ENCODE peak calls at places on chromosomes 2 and 18, in seven cellular contexts. One of them, this sample, is unnamed.

GRCh38 chr2:138956116-138956515 is 175.9 kb upstream of the NXPH2 start:
- DNase-seq in IMR-90: no peak
- DNase-seq in breast epithelium: no peak
- DNase-seq in heart left ventricle: no peak
- DNase-seq in K562: no peak
- DNase-seq in upper lobe of left lung: no peak
- DNase-seq in ovary: no peak
- DNase-seq in this sample: no peak

GRCh38 chr2:21228041-21228895 is 104.5 kb downstream of the TDRD15 start:
- DNase-seq in IMR-90: no peak
- DNase-seq in breast epithelium: no peak
- DNase-seq in heart left ventricle: no peak
- DNase-seq in K562: peak; percentile 84
- DNase-seq in upper lobe of left lung: no peak
- DNase-seq in ovary: no peak
- DNase-seq in this sample: no peak

GRCh38 chr2:66433945-66434678 is 813 bp upstream of the MEIS1 start:
- DNase-seq in IMR-90: peak; percentile 76
- DNase-seq in breast epithelium: no peak
- DNase-seq in heart left ventricle: peak; percentile 58
- DNase-seq in K562: peak; percentile 42
- DNase-seq in upper lobe of left lung: no peak
- DNase-seq in ovary: peak; percentile 70
- DNase-seq in this sample: no peak

GRCh38 chr2:209162129-209162528 is 261.7 kb upstream of the MAP2 start:
- DNase-seq in IMR-90: no peak
- DNase-seq in breast epithelium: no peak
- DNase-seq in heart left ventricle: no peak
- DNase-seq in K562: no peak
- DNase-seq in upper lobe of left lung: no peak
- DNase-seq in ovary: no peak
- DNase-seq in this sample: no peak

GRCh38 chr18:78106946-78107345 is 857.3 kb downstream of the GALR1 start:
- DNase-seq in IMR-90: no peak
- DNase-seq in breast epithelium: no peak
- DNase-seq in heart left ventricle: no peak
- DNase-seq in K562: no peak
- DNase-seq in upper lobe of left lung: no peak
- DNase-seq in ovary: no peak
- DNase-seq in this sample: no peak

GRCh38 chr2:3626118-3626816 is 31.4 kb downstream of the COLEC11 start:
- DNase-seq in IMR-90: peak; percentile 74
- DNase-seq in breast epithelium: peak; percentile 22
- DNase-seq in heart left ventricle: peak; percentile 36
- DNase-seq in K562: no peak
- DNase-seq in upper lobe of left lung: peak; percentile 13
- DNase-seq in ovary: no peak
- DNase-seq in this sample: no peak

GRCh38 chr2:231701456-231702373 is 6.6 kb upstream of the PTMA start:
- DNase-seq in IMR-90: peak; percentile 57
- DNase-seq in breast epithelium: no peak
- DNase-seq in heart left ventricle: peak; percentile 66
- DNase-seq in K562: no peak
- DNase-seq in upper lobe of left lung: peak; percentile 95
- DNase-seq in ovary: peak; percentile 83
- DNase-seq in this sample: no peak

GRCh38 chr18:77230645-77231044 is 19.0 kb upstream of the GALR1 start:
- DNase-seq in IMR-90: no peak
- DNase-seq in breast epithelium: no peak
- DNase-seq in heart left ventricle: no peak
- DNase-seq in K562: no peak
- DNase-seq in upper lobe of left lung: no peak
- DNase-seq in ovary: no peak
- DNase-seq in this sample: no peak

GRCh38 chr18:44943201-44943881 is 262.7 kb downstream of the SETBP1 start:
- DNase-seq in IMR-90: no peak
- DNase-seq in breast epithelium: no peak
- DNase-seq in heart left ventricle: no peak
- DNase-seq in K562: no peak
- DNase-seq in upper lobe of left lung: no peak
- DNase-seq in ovary: no peak
- DNase-seq in this sample: no peak

GRCh38 chr2:4827836-4828235 is 864.3 kb upstream of the SOX11 start:
- DNase-seq in IMR-90: no peak
- DNase-seq in breast epithelium: no peak
- DNase-seq in heart left ventricle: no peak
- DNase-seq in K562: no peak
- DNase-seq in upper lobe of left lung: no peak
- DNase-seq in ovary: no peak
- DNase-seq in this sample: no peak

GRCh38 chr2:168997794-168998193 is 33.3 kb downstream of the ABCB11 start:
- DNase-seq in IMR-90: no peak
- DNase-seq in breast epithelium: no peak
- DNase-seq in heart left ventricle: no peak
- DNase-seq in K562: no peak
- DNase-seq in upper lobe of left lung: no peak
- DNase-seq in ovary: no peak
- DNase-seq in this sample: no peak

GRCh38 chr2:200702646-200703118 is 109.0 kb upstream of the BZW1 start:
- DNase-seq in IMR-90: no peak
- DNase-seq in breast epithelium: no peak
- DNase-seq in heart left ventricle: no peak
- DNase-seq in K562: no peak
- DNase-seq in upper lobe of left lung: no peak
- DNase-seq in ovary: no peak
- DNase-seq in this sample: no peak

DNA sequence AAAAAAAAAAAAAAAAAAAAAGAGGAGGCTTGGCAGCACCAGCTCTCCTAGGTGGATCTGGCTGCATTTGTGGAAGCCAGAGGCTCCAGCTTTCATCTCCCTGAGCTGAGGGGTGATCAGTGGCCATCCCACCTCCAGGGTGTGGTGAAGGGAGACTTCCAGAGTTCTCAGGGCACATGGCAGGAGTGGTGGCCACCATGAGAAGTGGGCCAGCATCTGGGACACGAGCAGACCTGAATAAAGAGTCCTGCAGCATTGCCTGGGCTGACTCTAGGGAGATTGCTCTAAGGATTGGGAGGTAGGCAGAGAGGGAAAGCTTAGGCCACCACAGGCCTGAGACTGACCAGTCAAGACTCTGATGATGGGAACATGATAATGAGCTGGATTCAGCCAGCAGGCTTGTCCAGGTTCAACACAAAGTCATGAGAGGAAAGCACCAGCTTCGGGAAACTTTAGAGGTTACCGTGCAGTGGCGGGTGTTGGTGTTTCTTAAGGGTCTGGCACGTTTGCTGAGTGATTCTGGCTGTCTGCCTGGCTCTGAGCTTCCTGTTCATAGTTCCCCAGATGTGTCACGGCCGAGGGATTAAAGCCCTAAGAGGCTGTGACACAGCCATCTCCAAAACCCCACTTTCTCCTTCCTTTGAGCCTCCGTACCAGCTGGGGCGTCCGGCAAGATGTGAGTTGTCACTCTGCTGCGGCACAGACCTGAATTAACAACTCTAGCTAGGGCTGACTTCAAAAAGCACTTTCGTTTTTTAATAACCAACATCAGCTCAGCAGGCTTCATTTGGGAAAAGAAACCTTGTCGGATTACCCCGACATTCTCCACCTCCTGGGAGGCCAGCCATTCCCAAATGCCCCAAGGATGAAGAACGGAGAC is 38.3 kb upstream of the IL1R1 start:
- DNase-seq in IMR-90: peak; percentile 94
- DNase-seq in breast epithelium: no peak
- DNase-seq in heart left ventricle: peak; percentile 72
- DNase-seq in K562: no peak
- DNase-seq in upper lobe of left lung: peak; percentile 79
- DNase-seq in ovary: peak; percentile 68
- DNase-seq in this sample: no peak
- H3K4me1 ChIP-seq in IMR-90: peaks cover 21% of the 10 kb centered on the region
- H3K4me1 ChIP-seq in breast epithelium: no peaks in the 10 kb centered on the region
- H3K4me1 ChIP-seq in heart left ventricle: peaks cover 10% of the 10 kb centered on the region
- H3K4me1 ChIP-seq in K562: no peaks in the 10 kb centered on the region
- H3K4me1 ChIP-seq in upper lobe of left lung: peaks cover 7% of the 10 kb centered on the region
- H3K4me1 ChIP-seq in ovary: peaks cover 12% of the 10 kb centered on the region
- H3K4me1 ChIP-seq in this sample: peaks cover 12% of the 10 kb centered on the region

GRCh38 chr18:79679552-79680099 is at the start of gene CTDP1:
- DNase-seq in IMR-90: peak; percentile 91
- DNase-seq in breast epithelium: peak; percentile 91
- DNase-seq in heart left ventricle: peak; percentile 94
- DNase-seq in K562: peak; percentile 70
- DNase-seq in upper lobe of left lung: peak; percentile 90
- DNase-seq in ovary: peak; percentile 90
- DNase-seq in this sample: peak; percentile 78

GRCh38 chr18:79678665-79679551 is 695 bp upstream of the CTDP1 start:
- DNase-seq in IMR-90: peak; percentile 99
- DNase-seq in breast epithelium: peak; percentile 99
- DNase-seq in heart left ventricle: peak; percentile 99
- DNase-seq in K562: peak; percentile 82
- DNase-seq in upper lobe of left lung: peak; percentile 100
- DNase-seq in ovary: peak; percentile 98
- DNase-seq in this sample: peak; percentile 97

GRCh38 chr18:79681484-79682387 is 2.1 kb downstream of the CTDP1 start:
- DNase-seq in IMR-90: no peak
- DNase-seq in breast epithelium: no peak
- DNase-seq in heart left ventricle: no peak
- DNase-seq in K562: no peak
- DNase-seq in upper lobe of left lung: peak; percentile 67
- DNase-seq in ovary: no peak
- DNase-seq in this sample: no peak

GRCh38 chr18:79680891-79681339 is 1.3 kb downstream of the CTDP1 start:
- DNase-seq in IMR-90: no peak
- DNase-seq in breast epithelium: no peak
- DNase-seq in heart left ventricle: no peak
- DNase-seq in K562: no peak
- DNase-seq in upper lobe of left lung: no peak
- DNase-seq in ovary: peak; percentile 35
- DNase-seq in this sample: no peak

DNA sequence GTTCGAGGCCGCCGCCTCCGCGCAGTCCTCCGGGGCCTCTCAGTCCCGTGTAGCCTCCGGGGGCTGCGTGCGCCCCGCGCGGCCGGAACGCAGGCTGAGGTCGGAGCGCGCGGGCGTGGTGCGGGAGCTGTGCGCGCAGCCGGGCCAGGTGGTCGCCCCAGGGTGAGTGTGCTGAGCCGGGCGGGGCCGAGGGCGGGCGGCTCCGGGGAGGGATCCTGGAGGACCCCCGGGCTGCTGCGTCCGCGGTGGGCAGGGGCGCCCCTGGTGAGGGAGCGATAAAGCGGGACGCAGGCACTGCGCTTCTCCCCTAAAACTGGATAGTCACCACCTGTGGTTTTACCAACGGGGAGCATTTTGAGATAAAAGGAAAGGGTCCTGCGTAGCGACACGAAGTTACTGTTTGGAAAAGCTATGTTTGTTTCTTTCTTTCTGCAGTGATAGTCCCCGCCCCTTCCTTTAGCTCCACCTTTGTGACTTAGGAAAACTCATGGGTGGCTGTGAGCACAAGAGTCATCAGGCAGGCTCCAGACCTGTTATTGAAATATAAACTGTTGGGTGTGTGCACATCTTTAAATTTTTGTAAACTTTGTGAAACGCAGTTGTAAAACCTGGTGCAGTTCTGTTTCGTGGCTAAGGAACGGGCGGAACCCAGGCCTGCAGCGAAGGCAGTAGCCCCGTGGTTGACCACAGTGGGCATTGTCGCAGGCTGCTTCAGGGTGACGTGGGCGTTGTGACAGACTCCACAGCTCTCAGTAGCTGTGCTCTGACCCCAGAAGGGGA is 687 bp downstream of the CTDP1 start:
- DNase-seq in IMR-90: peak; percentile 52
- DNase-seq in breast epithelium: no peak
- DNase-seq in heart left ventricle: no peak
- DNase-seq in K562: peak; percentile 47
- DNase-seq in upper lobe of left lung: peak; percentile 48
- DNase-seq in ovary: no peak
- DNase-seq in this sample: no peak
- TF ChIP-seq POLR2A in IMR-90: no peak
- TF ChIP-seq POLR2A in breast epithelium: no peak
- TF ChIP-seq POLR2A in heart left ventricle: no peak
- TF ChIP-seq POLR2A in K562: no peak
- TF ChIP-seq POLR2A in upper lobe of left lung: no peak
- TF ChIP-seq POLR2A in ovary: no peak
- TF ChIP-seq POLR2A in this sample: no peak

DNA sequence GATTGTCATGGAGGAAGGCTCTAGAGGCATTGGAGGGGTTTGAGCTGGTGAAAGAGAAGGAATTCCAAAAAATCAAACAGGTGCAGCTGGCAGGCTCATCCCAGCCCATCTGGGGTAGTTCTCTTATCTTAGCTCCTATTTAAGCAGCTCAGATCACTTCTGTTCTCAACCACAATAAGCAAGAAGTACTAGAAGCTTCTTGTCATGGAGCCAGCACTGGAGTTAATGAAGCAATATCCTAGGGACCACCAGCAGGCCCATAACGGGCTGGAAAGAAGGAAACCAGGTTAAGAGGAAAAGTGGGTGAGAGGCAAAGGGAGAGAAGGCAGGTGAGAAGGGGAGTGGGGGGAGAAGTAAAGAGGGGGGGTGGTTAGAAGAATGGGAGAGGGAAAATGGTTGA is 100.7 kb upstream of the ZFP36L2 start:
- DNase-seq in IMR-90: no peak
- DNase-seq in breast epithelium: no peak
- DNase-seq in heart left ventricle: no peak
- DNase-seq in K562: no peak
- DNase-seq in upper lobe of left lung: no peak
- DNase-seq in ovary: no peak
- DNase-seq in this sample: no peak
- H3K4me1 ChIP-seq in IMR-90: peaks cover 7% of the 10 kb centered on the region
- H3K4me1 ChIP-seq in breast epithelium: no peaks in the 10 kb centered on the region
- H3K4me1 ChIP-seq in heart left ventricle: peaks cover 67% of the 10 kb centered on the region
- H3K4me1 ChIP-seq in K562: peaks cover 18% of the 10 kb centered on the region
- H3K4me1 ChIP-seq in upper lobe of left lung: peaks cover 7% of the 10 kb centered on the region
- H3K4me1 ChIP-seq in ovary: peaks cover 27% of the 10 kb centered on the region
- H3K4me1 ChIP-seq in this sample: peaks cover 84% of the 10 kb centered on the region

DNA sequence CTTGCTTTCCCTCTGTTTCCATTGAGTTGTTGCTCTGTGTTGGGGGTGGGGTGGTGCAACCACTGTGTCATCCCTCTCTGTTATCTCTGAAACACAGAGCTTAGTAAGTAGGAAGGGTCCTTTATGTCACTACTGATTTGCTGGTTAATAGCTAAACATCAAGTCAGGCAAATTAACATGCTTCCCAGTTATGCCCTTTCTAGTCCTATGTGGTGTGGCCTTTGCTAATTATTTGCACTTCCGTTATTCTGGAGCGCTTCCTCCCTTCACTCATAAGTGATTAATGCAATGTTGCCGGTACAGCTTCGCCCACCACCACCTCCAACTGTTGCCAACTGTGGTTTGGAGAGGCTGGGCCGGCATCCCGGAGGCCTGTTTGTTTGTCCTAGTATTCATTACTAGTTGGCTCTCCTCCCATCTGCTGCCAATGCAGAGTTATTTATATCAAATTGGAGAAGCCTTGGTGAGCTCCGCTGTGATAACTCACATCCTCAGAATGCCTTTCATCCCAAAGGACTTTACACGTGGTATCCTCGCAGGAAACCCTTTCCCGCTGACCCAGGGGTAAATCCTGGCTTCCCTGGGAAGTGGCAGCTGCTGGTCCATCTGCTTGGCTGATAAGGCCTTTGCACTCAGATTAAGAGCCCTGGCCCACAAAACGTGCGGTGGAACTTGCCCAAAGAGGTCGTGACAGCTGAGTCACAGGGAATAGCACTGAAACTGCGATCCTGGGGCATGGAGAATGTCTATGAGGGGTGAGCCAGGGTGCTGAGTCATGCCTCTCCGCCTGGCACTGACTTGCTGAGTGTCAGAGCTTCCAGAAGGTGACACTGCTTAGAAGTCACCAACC is 72.1 kb upstream of the ZCCHC2 start:
- DNase-seq in IMR-90: peak; percentile 63
- DNase-seq in breast epithelium: peak; percentile 52
- DNase-seq in heart left ventricle: peak; percentile 87
- DNase-seq in K562: peak; percentile 63
- DNase-seq in upper lobe of left lung: peak; percentile 83
- DNase-seq in ovary: no peak
- DNase-seq in this sample: no peak
- TF ChIP-seq POLR2A in IMR-90: no peak
- TF ChIP-seq POLR2A in breast epithelium: no peak
- TF ChIP-seq POLR2A in heart left ventricle: no peak
- TF ChIP-seq POLR2A in K562: no peak
- TF ChIP-seq POLR2A in upper lobe of left lung: no peak
- TF ChIP-seq POLR2A in ovary: no peak
- TF ChIP-seq POLR2A in this sample: no peak